ENCODE peak calls at places on chromosomes 2 and 18, in four cellular contexts. D is neural progenitor cell, R is small intestine, Z is right lobe of liver. F is an unnamed sample. For H3K27me3, the result is how much of the 10 kb centered on the place peaks cover.

GRCh38 chr18:34875150-34875549 is 165.1 kb downstream of the DTNA start:
- DNase-seq in R (no peak), Z (no peak), D (no peak), F (no peak)

GRCh38 chr2:62194558-62195420 is 1.1 kb upstream of the B3GNT2 start:
- DNase-seq in R (no peak), D (no peak), Z (peak), F (no peak)

GRCh38 chr2:127581516-127582490 is 46.3 kb downstream of the MYO7B start:
- DNase-seq in D (no peak), R (no peak), Z (no peak), F (peak)

GRCh38 chr2:211802611-211803010 is 736.0 kb downstream of the ERBB4 start:
- DNase-seq in Z (no peak), D (no peak), R (no peak), F (no peak)

GRCh38 chr2:82839046-82839445 is 1620.0 kb downstream of the SUCLG1 start:
- DNase-seq in R (no peak), Z (no peak), D (no peak), F (no peak)

GRCh38 chr2:108363048-108363899 is 14.5 kb upstream of the SULT1C4 start:
- DNase-seq in R (no peak), Z (no peak), D (no peak), F (no peak)

GRCh38 chr2:1864981-1865421 is 120.7 kb upstream of the PXDN start:
- DNase-seq in Z (no peak), R (no peak), D (peak), F (peak)

GRCh38 chr2:54122171-54122935 is 6.9 kb downstream of the ACYP2 start:
- DNase-seq in D (no peak), Z (no peak), R (no peak), F (no peak)

GRCh38 chr2:240467149-240467642 is 31.7 kb downstream of the GPC1 start:
- DNase-seq in R (no peak), Z (no peak), D (no peak), F (no peak)

GRCh38 chr18:3281456-3282400 is 19.8 kb downstream of the MYL12B start:
- DNase-seq in R (peak), Z (no peak), D (peak), F (peak)

GRCh38 chr2:198913394-198914152 is 544.2 kb downstream of the SATB2 start:
- DNase-seq in D (no peak), R (no peak), Z (no peak), F (no peak)

GRCh38 chr2:213317929-213318328 is 33.7 kb downstream of the SPAG16 start:
- DNase-seq in R (no peak), D (no peak), Z (no peak), F (no peak)

GRCh38 chr2:15613736-15614429 is 22.2 kb downstream of the DDX1 start:
- DNase-seq in R (no peak), Z (no peak), D (no peak), F (no peak)

GRCh38 chr18:55346961-55347740 is 240.8 kb downstream of the TCF4 start:
- DNase-seq in Z (no peak), R (no peak), D (no peak), F (no peak)

GRCh38 chr2:172864182-172864581 is 128.5 kb downstream of the RAPGEF4 start:
- DNase-seq in D (peak), Z (peak), R (peak), F (peak)

GRCh38 chr18:12543697-12544096 is 114.2 kb downstream of the SPIRE1 start:
- DNase-seq in Z (no peak), R (no peak), D (no peak), F (no peak)

GRCh38 chr18:2985628-2986027 is 27.3 kb downstream of the LPIN2 start:
- DNase-seq in D (no peak), Z (no peak), R (peak), F (no peak)

GRCh38 chr18:45416168-45416567 is 199.1 kb upstream of the SLC14A2 start:
- DNase-seq in Z (no peak), R (peak), D (peak), F (no peak)

GRCh38 chr2:157751462-157752058 is 122.9 kb upstream of the ACVR1C start:
- DNase-seq in R (no peak), D (peak), Z (no peak), F (no peak)

GRCh38 chr2:20625491-20625919 is 25.4 kb downstream of the HS1BP3 start:
- DNase-seq in R (no peak), Z (peak), D (no peak), F (no peak)

GRCh38 chr2:64972856-64973255 is 16.3 kb upstream of the SLC1A4 start:
- DNase-seq in Z (no peak), R (no peak), D (no peak), F (no peak)

GRCh38 chr2:163610817-163611556 is 124.8 kb downstream of the FIGN start:
- DNase-seq in R (peak), D (peak), Z (peak), F (peak)

GRCh38 chr2:122182631-122183030 is 427.2 kb downstream of the TSN start:
- DNase-seq in D (no peak), R (no peak), Z (no peak), F (no peak)

GRCh38 chr18:44715245-44715644 is 34.6 kb downstream of the SETBP1 start:
- DNase-seq in R (no peak), D (peak), Z (no peak), F (no peak)

GRCh38 chr18:54263904-54264336 is 5.4 kb upstream of the POLI start:
- DNase-seq in R (no peak), Z (no peak), D (no peak), F (no peak)

GRCh38 chr18:62809900-62810299 is 94.6 kb downstream of the PHLPP1 start:
- DNase-seq in Z (no peak), D (no peak), R (no peak), F (no peak)

GRCh38 chr2:152466925-152467676 is 132.1 kb downstream of the FMNL2 start:
- DNase-seq in D (no peak), R (no peak), Z (no peak), F (no peak)

GRCh38 chr18:13615432-13615861 is 110.9 kb downstream of the FAM210A start:
- DNase-seq in D (no peak), Z (no peak), R (peak), F (no peak)

GRCh38 chr2:234823196-234823876 is 128.5 kb upstream of the SH3BP4 start:
- DNase-seq in D (peak), R (no peak), Z (peak), F (no peak)

GRCh38 chr18:63025251-63025710 is 294.3 kb downstream of the BCL2 start:
- DNase-seq in R (peak), Z (no peak), D (peak), F (peak)

GRCh38 chr2:240309214-240309613 is 126.2 kb upstream of the GPC1 start:
- DNase-seq in D (no peak), Z (no peak), R (no peak), F (no peak)

GRCh38 chr2:23244656-23245055 is 140.3 kb upstream of the KLHL29 start:
- DNase-seq in R (no peak), D (no peak), Z (no peak), F (no peak)

GRCh38 chr2:152493417-152493816 is 158.4 kb downstream of the FMNL2 start:
- DNase-seq in Z (no peak), D (no peak), R (no peak), F (peak)

GRCh38 chr2:203195331-203195730 is 43.5 kb upstream of the CYP20A1 start:
- DNase-seq in D (no peak), R (no peak), Z (no peak), F (no peak)

GRCh38 chr2:121888189-121888557 is 132.7 kb downstream of the TSN start:
- DNase-seq in D (no peak), R (peak), Z (no peak), F (peak)

GRCh38 chr2:212538156-212539144 is at the start of gene ERBB4:
- DNase-seq in D (peak), Z (peak), R (no peak), F (peak)

DNA sequence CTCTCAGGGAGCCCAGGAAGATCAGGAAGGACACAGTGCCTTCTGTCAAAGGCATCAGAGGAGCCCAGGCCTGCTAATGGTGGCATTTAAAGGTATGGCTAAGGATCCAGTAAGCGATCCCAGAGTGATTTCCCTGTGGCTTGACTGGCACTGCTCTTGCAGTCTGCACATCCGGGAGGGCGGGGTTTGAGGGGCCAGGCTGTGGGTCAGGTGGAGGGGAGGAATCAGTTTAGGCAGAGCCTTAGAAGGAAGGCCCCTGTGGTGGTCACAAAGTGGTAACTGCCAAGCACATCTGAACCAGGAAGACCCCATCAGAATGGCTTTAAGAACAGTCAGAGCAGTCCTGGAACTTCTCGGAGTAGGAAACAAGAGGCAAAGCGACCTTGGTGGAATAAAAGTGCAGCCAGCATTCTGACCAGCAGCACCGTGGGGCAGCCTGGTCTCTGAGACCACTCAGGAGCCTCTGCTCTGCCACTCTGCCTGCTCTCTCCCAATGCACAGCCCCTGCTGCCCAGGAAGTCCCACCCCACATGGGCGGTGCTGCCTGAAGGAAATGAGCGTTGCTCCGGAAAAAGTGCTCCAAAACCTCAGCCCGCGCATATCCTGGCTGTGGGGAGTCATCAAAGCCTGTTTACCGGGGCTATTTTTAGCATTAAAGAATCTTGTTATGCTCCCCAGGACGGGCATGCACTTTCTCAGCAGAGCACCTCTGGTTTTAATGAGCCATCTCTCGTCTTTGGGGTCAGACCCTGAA is 54.4 kb downstream of the EPAS1 start:
- DNase-seq in Z (no peak), R (peak), D (no peak), F (peak)
- H3K4me3 ChIP-seq in Z (no peak), R (no peak), D (no peak), F (no peak)

DNA sequence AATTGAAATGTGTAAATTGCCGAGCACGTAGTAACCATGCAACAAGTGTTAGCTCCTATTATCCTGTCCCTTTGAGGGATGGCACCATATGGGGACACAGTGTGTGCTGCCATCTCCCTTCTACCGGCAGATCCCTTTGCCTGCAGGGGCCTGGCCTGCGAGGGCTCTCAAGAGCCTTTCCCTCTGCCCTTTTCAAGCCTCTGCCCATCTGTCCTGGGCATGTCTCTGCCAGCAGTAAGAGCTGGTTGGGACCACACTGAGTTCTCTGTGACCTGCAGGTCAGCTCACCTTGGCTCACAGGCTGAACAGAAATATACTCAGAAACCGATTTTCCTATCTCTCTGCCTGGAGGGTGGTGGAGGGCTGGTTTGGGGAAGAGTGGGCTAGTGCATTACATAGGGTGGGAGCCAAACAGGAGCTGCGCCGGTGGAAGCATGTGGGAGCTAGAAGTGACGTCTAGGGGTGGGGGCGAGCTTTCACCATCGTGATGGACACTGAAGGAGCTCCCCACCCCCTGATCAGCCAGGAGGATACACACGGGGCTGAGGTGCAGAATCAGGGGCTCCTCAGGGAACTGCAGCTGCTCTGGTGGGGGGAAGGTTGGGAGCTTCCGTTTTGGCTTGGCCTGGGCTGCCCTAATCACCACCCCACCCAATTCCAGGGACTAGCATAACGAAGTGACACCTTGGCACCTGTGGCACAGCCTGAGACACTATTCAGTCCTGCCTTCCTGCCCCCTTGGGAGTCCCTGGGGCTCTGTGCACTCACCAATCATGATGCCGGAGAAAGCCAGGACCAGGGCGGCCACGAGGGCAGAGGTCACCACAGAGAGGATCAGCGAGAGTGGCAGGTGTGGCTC is 109.7 kb downstream of the CLIP4 start:
- DNase-seq in R (no peak), Z (no peak), D (no peak), F (peak)
- H3K27me3 ChIP-seq in R (under half), Z (under half), D (under half), F (under half)

DNA sequence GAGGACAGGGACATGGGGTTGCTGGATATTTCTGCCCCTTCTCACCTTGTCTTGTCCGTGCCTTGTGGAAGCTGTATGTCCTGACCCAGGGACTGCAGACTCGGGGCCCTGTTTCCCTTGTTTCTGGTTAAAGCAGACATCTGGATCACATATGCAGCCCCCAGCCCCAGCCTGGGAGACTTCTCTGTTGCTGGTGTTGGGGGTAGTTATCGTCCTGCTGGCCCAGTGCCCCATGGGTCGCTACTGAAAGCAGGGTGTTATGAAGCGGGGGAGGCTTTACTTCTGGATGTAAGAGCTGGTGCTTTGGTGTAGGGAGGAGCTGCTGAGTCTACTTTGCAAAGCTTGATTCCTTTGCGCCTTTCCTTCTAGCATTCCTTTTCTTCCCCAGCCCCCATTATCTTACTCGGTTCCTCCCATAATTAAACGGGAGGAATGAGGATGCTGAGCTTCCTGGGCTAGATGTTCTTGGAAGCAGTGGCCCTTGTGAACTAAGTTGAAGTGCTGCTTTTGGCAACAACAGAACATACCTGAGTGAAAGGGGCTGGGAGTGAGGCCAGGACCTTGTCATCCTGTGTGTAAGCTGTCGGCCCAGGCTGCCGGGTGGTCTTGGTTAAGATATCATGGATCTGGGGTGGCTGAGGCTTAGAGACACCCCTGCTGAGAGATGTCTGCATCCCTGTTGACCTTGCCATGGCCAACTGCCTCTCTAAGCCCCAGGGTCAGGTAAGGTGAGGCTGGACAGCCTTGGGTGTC is 3.4 kb downstream of the TET3 start:
- DNase-seq in Z (no peak), R (peak), D (no peak), F (no peak)
- H3K4me3 ChIP-seq in Z (peak), R (no peak), D (peak), F (no peak)

GRCh38 chr2:236162804-236163482 is 5.2 kb downstream of the GBX2 start:
- DNase-seq in Z (no peak), D (peak), R (no peak), F (peak)
- H3K27me3 ChIP-seq in Z (under half), D (half or more), R (under half), F (half or more)

GRCh38 chr2:79512442-79513401 is at the start of gene CTNNA2:
- DNase-seq in D (peak), R (peak), Z (peak), F (peak)
- H3K4me3 ChIP-seq in D (peak), R (no peak), Z (peak), F (peak)

DNA sequence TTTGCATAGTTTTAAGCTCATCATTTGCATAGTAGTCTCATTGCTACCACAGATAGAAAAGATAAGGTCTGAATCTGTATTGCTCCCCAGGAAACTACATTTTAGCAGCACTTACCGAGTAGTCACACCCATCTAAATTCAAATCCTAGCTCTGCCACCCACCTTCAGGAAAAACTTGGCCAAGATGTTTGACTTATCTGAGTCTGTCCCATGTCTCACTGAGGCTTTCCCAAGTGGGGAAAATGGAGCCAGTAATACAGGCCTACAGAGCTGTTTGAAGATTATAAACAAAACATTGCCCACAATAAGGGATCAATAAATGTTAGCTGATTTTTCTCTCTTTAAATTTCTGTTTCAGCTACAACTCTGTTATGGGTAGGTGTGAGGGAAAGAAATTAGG is 87.0 kb downstream of the GALNT3 start:
- DNase-seq in D (no peak), R (no peak), Z (no peak), F (no peak)
- H3K27me3 ChIP-seq in D (under half), R (under half), Z (under half), F (under half)

GRCh38 chr2:9630001-9630749 is 622 bp downstream of the YWHAQ start:
- DNase-seq in D (peak), Z (peak), R (peak), F (peak)

GRCh38 chr2:9631484-9631819 is 655 bp upstream of the YWHAQ start:
- DNase-seq in Z (no peak), R (no peak), D (no peak), F (no peak)

GRCh38 chr2:9630750-9631483 is at the start of gene YWHAQ:
- DNase-seq in D (peak), Z (peak), R (peak), F (peak)

GRCh38 chr2:9629222-9630000 is 1.4 kb downstream of the YWHAQ start:
- DNase-seq in R (peak), D (peak), Z (no peak), F (no peak)

GRCh38 chr2:9627310-9627709 is 3.5 kb downstream of the YWHAQ start:
- DNase-seq in D (no peak), R (no peak), Z (no peak), F (no peak)
- H3K4me3 ChIP-seq in D (peak), R (no peak), Z (no peak), F (no peak)

F was measured in H7.